ENCODE peak calls at places on chromosomes 16 and 17, in four cellular contexts. One of them, this sample, is unnamed.
A peak's percentile ranks its signal among the peaks of the same experiment; 100 is the strongest.

GRCh38 chr17:63622571-63623390 is 564 bp downstream of the MAP3K3 start:
- DNase-seq in suprapubic skin: peak; percentile 90
- DNase-seq in breast epithelium: peak; percentile 52
- DNase-seq in HCT116: no peak
- DNase-seq in this sample: peak; percentile 86

GRCh38 chr17:63247706-63248105 is 198.4 kb downstream of the CYB561 start:
- DNase-seq in suprapubic skin: no peak
- DNase-seq in breast epithelium: no peak
- DNase-seq in HCT116: no peak
- DNase-seq in this sample: no peak

GRCh38 chr17:8192070-8192815 is 2.3 kb upstream of the BORCS6 start:
- DNase-seq in suprapubic skin: peak; percentile 90
- DNase-seq in breast epithelium: peak; percentile 85
- DNase-seq in HCT116: no peak
- DNase-seq in this sample: peak; percentile 96

GRCh38 chr17:63445571-63446217 is 412 bp downstream of the CYB561 start:
- DNase-seq in suprapubic skin: no peak
- DNase-seq in breast epithelium: peak; percentile 41
- DNase-seq in HCT116: peak; percentile 58
- DNase-seq in this sample: no peak

GRCh38 chr16:89687092-89687940 is 827 bp downstream of the CDK10 start:
- DNase-seq in suprapubic skin: peak; percentile 77
- DNase-seq in breast epithelium: no peak
- DNase-seq in HCT116: no peak
- DNase-seq in this sample: no peak

GRCh38 chr17:2707721-2708584 is 3.6 kb downstream of the CLUH start:
- DNase-seq in suprapubic skin: no peak
- DNase-seq in breast epithelium: no peak
- DNase-seq in HCT116: no peak
- DNase-seq in this sample: peak; percentile 74

GRCh38 chr16:86519007-86519648 is 8.8 kb downstream of the FOXF1 start:
- DNase-seq in suprapubic skin: no peak
- DNase-seq in breast epithelium: no peak
- DNase-seq in HCT116: no peak
- DNase-seq in this sample: peak; percentile 85

GRCh38 chr16:54277845-54278703 is 8.5 kb downstream of the IRX3 start:
- DNase-seq in suprapubic skin: peak; percentile 76
- DNase-seq in breast epithelium: peak; percentile 39
- DNase-seq in HCT116: no peak
- DNase-seq in this sample: no peak

GRCh38 chr16:19578378-19578851 is 22.9 kb downstream of the VPS35L start:
- DNase-seq in suprapubic skin: no peak
- DNase-seq in breast epithelium: no peak
- DNase-seq in HCT116: no peak
- DNase-seq in this sample: peak; percentile 78

GRCh38 chr16:64478258-64478906 is 643.5 kb downstream of the CDH11 start:
- DNase-seq in suprapubic skin: no peak
- DNase-seq in breast epithelium: no peak
- DNase-seq in HCT116: no peak
- DNase-seq in this sample: no peak

GRCh38 chr16:17194190-17194780 is 276.5 kb downstream of the XYLT1 start:
- DNase-seq in suprapubic skin: no peak
- DNase-seq in breast epithelium: no peak
- DNase-seq in HCT116: peak; percentile 24
- DNase-seq in this sample: peak; percentile 78

GRCh38 chr16:23679274-23679985 is 741 bp downstream of the PLK1 start:
- DNase-seq in suprapubic skin: no peak
- DNase-seq in breast epithelium: no peak
- DNase-seq in HCT116: no peak
- DNase-seq in this sample: no peak

GRCh38 chr17:9007052-9007714 is 14.1 kb upstream of the NTN1 start:
- DNase-seq in suprapubic skin: no peak
- DNase-seq in breast epithelium: no peak
- DNase-seq in HCT116: no peak
- DNase-seq in this sample: no peak

GRCh38 chr17:7351665-7352558 is at the start of gene KCTD11:
- DNase-seq in suprapubic skin: peak; percentile 93
- DNase-seq in breast epithelium: peak; percentile 87
- DNase-seq in HCT116: peak; percentile 79
- DNase-seq in this sample: peak; percentile 95

GRCh38 chr17:3927628-3928010 is 11.4 kb upstream of the P2RX1 start:
- DNase-seq in suprapubic skin: no peak
- DNase-seq in breast epithelium: no peak
- DNase-seq in HCT116: no peak
- DNase-seq in this sample: no peak

GRCh38 chr17:16918443-16918842 is 53.5 kb downstream of the TNFRSF13B start:
- DNase-seq in suprapubic skin: peak; percentile 32
- DNase-seq in breast epithelium: no peak
- DNase-seq in HCT116: no peak
- DNase-seq in this sample: no peak

GRCh38 chr16:57607676-57608461 is 20.6 kb upstream of the ADGRG1 start:
- DNase-seq in suprapubic skin: peak; percentile 75
- DNase-seq in breast epithelium: no peak
- DNase-seq in HCT116: no peak
- DNase-seq in this sample: peak; percentile 24

GRCh38 chr17:6392609-6393367 is 42.1 kb downstream of the AIPL1 start:
- DNase-seq in suprapubic skin: peak; percentile 34
- DNase-seq in breast epithelium: no peak
- DNase-seq in HCT116: no peak
- DNase-seq in this sample: no peak

GRCh38 chr16:71360378-71360777 is 1.9 kb downstream of the CALB2 start:
- DNase-seq in suprapubic skin: no peak
- DNase-seq in breast epithelium: peak; percentile 52
- DNase-seq in HCT116: peak; percentile 77
- DNase-seq in this sample: no peak

GRCh38 chr16:58118801-58119508 is 10.2 kb downstream of the CFAP20 start:
- DNase-seq in suprapubic skin: no peak
- DNase-seq in breast epithelium: no peak
- DNase-seq in HCT116: no peak
- DNase-seq in this sample: no peak

GRCh38 chr17:71252446-71252845 is 868.4 kb upstream of the SOX9 start:
- DNase-seq in suprapubic skin: no peak
- DNase-seq in breast epithelium: no peak
- DNase-seq in HCT116: no peak
- DNase-seq in this sample: no peak

GRCh38 chr17:2337152-2337810 is at the start of gene SGSM2:
- DNase-seq in suprapubic skin: no peak
- DNase-seq in breast epithelium: no peak
- DNase-seq in HCT116: no peak
- DNase-seq in this sample: peak; percentile 85

GRCh38 chr17:5705081-5705875 is 121.0 kb upstream of the NLRP1 start:
- DNase-seq in suprapubic skin: peak; percentile 67
- DNase-seq in breast epithelium: no peak
- DNase-seq in HCT116: no peak
- DNase-seq in this sample: no peak

GRCh38 chr16:56424404-56424765 is 960 bp downstream of the AMFR start:
- DNase-seq in suprapubic skin: no peak
- DNase-seq in breast epithelium: no peak
- DNase-seq in HCT116: no peak
- DNase-seq in this sample: no peak

GRCh38 chr17:44266402-44267164 is 1.4 kb downstream of the SLC4A1 start:
- DNase-seq in suprapubic skin: no peak
- DNase-seq in breast epithelium: no peak
- DNase-seq in HCT116: no peak
- DNase-seq in this sample: no peak

GRCh38 chr16:81029930-81030604 is 5.6 kb upstream of the ATMIN start:
- DNase-seq in suprapubic skin: no peak
- DNase-seq in breast epithelium: no peak
- DNase-seq in HCT116: no peak
- DNase-seq in this sample: no peak

GRCh38 chr17:45656527-45657181 is 127.5 kb upstream of the CRHR1 start:
- DNase-seq in suprapubic skin: no peak
- DNase-seq in breast epithelium: no peak
- DNase-seq in HCT116: no peak
- DNase-seq in this sample: no peak

GRCh38 chr16:86964846-86965245 is 352.3 kb downstream of the C16orf95 start:
- DNase-seq in suprapubic skin: no peak
- DNase-seq in breast epithelium: no peak
- DNase-seq in HCT116: no peak
- DNase-seq in this sample: no peak

GRCh38 chr17:79029327-79030009 is 5.5 kb downstream of the C1QTNF1 start:
- DNase-seq in suprapubic skin: no peak
- DNase-seq in breast epithelium: no peak
- DNase-seq in HCT116: no peak
- DNase-seq in this sample: peak; percentile 50

GRCh38 chr16:11256657-11257130 is 690 bp upstream of the SOCS1 start:
- DNase-seq in suprapubic skin: peak; percentile 90
- DNase-seq in breast epithelium: no peak
- DNase-seq in HCT116: no peak
- DNase-seq in this sample: peak; percentile 82

GRCh38 chr16:30075503-30076275 is at the start of gene PPP4C:
- DNase-seq in suprapubic skin: peak; percentile 96
- DNase-seq in breast epithelium: peak; percentile 80
- DNase-seq in HCT116: peak; percentile 68
- DNase-seq in this sample: peak; percentile 97

GRCh38 chr17:27634026-27634335 is 3.0 kb downstream of the LGALS9 start:
- DNase-seq in suprapubic skin: no peak
- DNase-seq in breast epithelium: no peak
- DNase-seq in HCT116: no peak
- DNase-seq in this sample: no peak

GRCh38 chr17:27635275-27635823 is 4.4 kb downstream of the LGALS9 start:
- DNase-seq in suprapubic skin: no peak
- DNase-seq in breast epithelium: no peak
- DNase-seq in HCT116: no peak
- DNase-seq in this sample: no peak

GRCh38 chr17:27634781-27635180 is 3.8 kb downstream of the LGALS9 start:
- DNase-seq in suprapubic skin: no peak
- DNase-seq in breast epithelium: no peak
- DNase-seq in HCT116: no peak
- DNase-seq in this sample: no peak

GRCh38 chr17:27631897-27632725 is 1.1 kb downstream of the LGALS9 start:
- DNase-seq in suprapubic skin: no peak
- DNase-seq in breast epithelium: no peak
- DNase-seq in HCT116: no peak
- DNase-seq in this sample: no peak

DNA sequence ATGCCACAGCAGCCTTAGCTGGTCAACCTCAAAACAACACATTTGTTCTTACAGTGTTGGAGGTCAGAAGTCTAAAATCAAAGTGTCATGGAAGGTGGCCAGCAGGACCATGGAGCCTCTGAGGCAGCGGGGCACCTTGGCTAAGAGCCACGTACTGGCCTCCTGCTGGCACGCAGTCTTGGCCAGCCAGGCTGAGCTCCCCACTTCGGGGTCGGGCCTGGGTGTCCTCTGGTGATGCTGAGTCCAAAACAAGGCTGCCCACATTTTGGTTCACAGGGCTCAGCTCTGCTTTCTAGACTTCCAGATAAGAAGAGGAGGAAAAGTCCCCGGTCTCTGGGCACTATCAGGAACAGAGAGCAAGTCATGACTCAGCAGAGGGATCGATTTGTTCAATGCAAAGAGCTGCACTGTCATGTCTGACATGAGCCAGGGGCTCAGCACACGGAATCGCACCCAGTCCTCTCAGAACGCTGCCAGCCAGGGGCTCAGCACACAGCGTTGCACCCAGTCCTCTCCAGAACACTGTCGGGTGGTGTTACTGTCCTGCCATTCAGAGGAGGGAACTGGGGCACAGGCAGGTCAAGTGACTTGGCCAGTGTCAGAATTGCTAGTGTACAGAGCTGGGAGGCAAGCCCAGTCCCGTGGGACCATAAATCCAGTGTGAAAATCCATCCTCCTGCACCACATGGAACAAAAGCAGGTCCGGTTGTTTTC is 2.5 kb downstream of the LGALS9 start:
- DNase-seq in suprapubic skin: no peak
- DNase-seq in breast epithelium: no peak
- DNase-seq in HCT116: no peak
- DNase-seq in this sample: no peak
- TF ChIP-seq POLR2AphosphoS5 in suprapubic skin: no peak
- TF ChIP-seq POLR2AphosphoS5 in breast epithelium: no peak
- TF ChIP-seq POLR2AphosphoS5 in HCT116: no peak
- TF ChIP-seq POLR2AphosphoS5 in this sample: no peak

GRCh38 chr17:789160-789840 is 7.1 kb downstream of the MRM3 start:
- DNase-seq in suprapubic skin: no peak
- DNase-seq in breast epithelium: no peak
- DNase-seq in HCT116: no peak
- DNase-seq in this sample: no peak
- TF ChIP-seq POLR2AphosphoS5 in suprapubic skin: no peak
- TF ChIP-seq POLR2AphosphoS5 in breast epithelium: no peak
- TF ChIP-seq POLR2AphosphoS5 in HCT116: no peak
- TF ChIP-seq POLR2AphosphoS5 in this sample: no peak

GRCh38 chr17:35804658-35805192 is 4.6 kb upstream of the TAF15 start:
- DNase-seq in suprapubic skin: no peak
- DNase-seq in breast epithelium: no peak
- DNase-seq in HCT116: peak; percentile 87
- DNase-seq in this sample: peak; percentile 73
- TF ChIP-seq POLR2AphosphoS5 in suprapubic skin: no peak
- TF ChIP-seq POLR2AphosphoS5 in breast epithelium: no peak
- TF ChIP-seq POLR2AphosphoS5 in HCT116: peak; percentile 27
- TF ChIP-seq POLR2AphosphoS5 in this sample: peak; percentile 36

GRCh38 chr16:1512174-1512573 is 19.0 kb downstream of the TELO2 start:
- DNase-seq in suprapubic skin: no peak
- DNase-seq in breast epithelium: no peak
- DNase-seq in HCT116: no peak
- DNase-seq in this sample: no peak
- TF ChIP-seq POLR2AphosphoS5 in suprapubic skin: no peak
- TF ChIP-seq POLR2AphosphoS5 in breast epithelium: no peak
- TF ChIP-seq POLR2AphosphoS5 in HCT116: no peak
- TF ChIP-seq POLR2AphosphoS5 in this sample: no peak

DNA sequence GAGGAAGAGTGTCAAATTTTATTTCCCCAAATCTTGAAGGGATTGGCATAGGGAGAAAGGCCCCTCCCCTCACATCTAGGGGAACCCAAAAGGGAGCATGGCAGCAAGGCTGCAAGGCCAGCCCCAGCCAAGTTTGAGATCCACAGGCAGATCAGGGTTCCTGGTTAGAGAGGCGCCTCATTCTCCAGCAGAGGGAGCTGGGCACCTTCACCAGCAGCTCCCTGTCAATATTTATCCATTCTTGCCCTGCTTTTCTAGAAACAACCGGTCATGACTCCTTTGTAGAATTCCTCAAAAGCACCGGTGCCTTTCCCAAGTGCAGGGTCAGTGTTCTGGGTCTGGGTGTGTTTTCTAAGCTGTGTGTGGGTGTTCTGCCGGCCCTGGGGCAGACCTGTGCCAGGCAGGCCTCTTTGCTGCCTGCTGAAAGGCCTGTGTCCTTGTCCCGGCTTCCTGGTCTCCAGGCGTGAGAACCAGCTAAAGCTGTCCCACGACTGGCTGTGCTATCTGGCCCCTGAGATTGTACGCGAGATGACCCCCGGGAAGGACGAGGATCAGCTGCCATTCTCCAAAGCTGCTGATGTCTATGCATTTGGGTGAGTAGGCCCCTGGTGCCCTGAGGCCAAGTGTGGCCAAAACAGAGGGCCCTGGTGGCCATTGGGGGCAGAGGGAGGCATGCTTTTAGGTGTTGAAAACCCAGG is 21.2 kb upstream of the LGALS9 start:
- DNase-seq in suprapubic skin: no peak
- DNase-seq in breast epithelium: no peak
- DNase-seq in HCT116: no peak
- DNase-seq in this sample: no peak
- TF ChIP-seq POLR2AphosphoS5 in suprapubic skin: no peak
- TF ChIP-seq POLR2AphosphoS5 in breast epithelium: no peak
- TF ChIP-seq POLR2AphosphoS5 in HCT116: no peak
- TF ChIP-seq POLR2AphosphoS5 in this sample: no peak